ENCODE peak calls at places on chromosomes 2 and 18, in six cellular contexts. Y, V, N, H, S and O are unnamed samples. For H3K9me3, the result is how much of the 10 kb centered on the place peaks cover.

GRCh38 chr2:168375195-168375798 is 80.8 kb upstream of the CERS6 start:
- DNase-seq in Y (no peak), V (no peak), N (no peak), H (no peak), S (peak), O (no peak)

GRCh38 chr2:119517433-119517832 is 6.8 kb downstream of the SCTR start:
- DNase-seq in Y (peak), V (peak), N (peak), H (peak), S (peak), O (no peak)

GRCh38 chr2:229715895-229716507 is 1.6 kb upstream of the DNER start:
- DNase-seq in Y (peak), V (peak), N (no peak), H (peak), S (peak), O (no peak)

GRCh38 chr2:137929504-137929886 is 34.8 kb upstream of the HNMT start:
- DNase-seq in Y (no peak), V (no peak), N (no peak), H (no peak), S (no peak), O (no peak)

GRCh38 chr2:209383212-209383611 is 40.6 kb upstream of the MAP2 start:
- DNase-seq in Y (no peak), V (peak), N (peak), H (no peak), S (peak), O (no peak)

GRCh38 chr18:13100942-13101658 is 109.9 kb downstream of the CEP192 start:
- DNase-seq in Y (no peak), V (no peak), N (no peak), H (no peak), S (no peak), O (no peak)

GRCh38 chr18:69889009-69889408 is 58.7 kb downstream of the CD226 start:
- DNase-seq in Y (no peak), V (no peak), N (no peak), H (no peak), S (no peak), O (no peak)

GRCh38 chr2:223081789-223082188 is 29.8 kb downstream of the KCNE4 start:
- DNase-seq in Y (no peak), V (no peak), N (no peak), H (no peak), S (no peak), O (no peak)

GRCh38 chr18:45920367-45920766 is 46.8 kb downstream of the EPG5 start:
- DNase-seq in Y (no peak), V (peak), N (peak), H (no peak), S (peak), O (no peak)

GRCh38 chr2:158539176-158539895 is 82.6 kb downstream of the PKP4 start:
- DNase-seq in Y (no peak), V (no peak), N (peak), H (no peak), S (peak), O (no peak)

GRCh38 chr2:62110415-62111025 is 85.4 kb upstream of the B3GNT2 start:
- DNase-seq in Y (no peak), V (no peak), N (peak), H (no peak), S (no peak), O (no peak)

GRCh38 chr2:213161759-213162514 is 10.5 kb upstream of the IKZF2 start:
- DNase-seq in Y (no peak), V (no peak), N (peak), H (no peak), S (peak), O (no peak)

GRCh38 chr18:25299426-25299825 is 52.5 kb downstream of the ZNF521 start:
- DNase-seq in Y (no peak), V (no peak), N (peak), H (no peak), S (peak), O (no peak)

GRCh38 chr2:162244559-162245031 is 1.4 kb upstream of the FAP start:
- DNase-seq in Y (no peak), V (no peak), N (peak), H (no peak), S (peak), O (no peak)

GRCh38 chr2:227804970-227805369 is 8.7 kb upstream of the CCL20 start:
- DNase-seq in Y (no peak), V (no peak), N (peak), H (no peak), S (no peak), O (no peak)

GRCh38 chr2:73334620-73335019 is 41.3 kb upstream of the EGR4 start:
- DNase-seq in Y (no peak), V (no peak), N (no peak), H (no peak), S (no peak), O (no peak)

GRCh38 chr18:1018211-1018651 is 113.6 kb downstream of the ADCYAP1 start:
- DNase-seq in Y (no peak), V (no peak), N (peak), H (peak), S (peak), O (no peak)

GRCh38 chr2:207459990-207460757 is 69.6 kb upstream of the CREB1 start:
- DNase-seq in Y (no peak), V (no peak), N (no peak), H (no peak), S (no peak), O (no peak)

GRCh38 chr2:182915369-182916326 is 49.2 kb upstream of the FRZB start:
- DNase-seq in Y (no peak), V (peak), N (peak), H (no peak), S (peak), O (no peak)

GRCh38 chr2:229852565-229852964 is 69.2 kb downstream of the TRIP12 start:
- DNase-seq in Y (no peak), V (peak), N (peak), H (no peak), S (peak), O (peak)

GRCh38 chr2:66439291-66440010 is 4.5 kb downstream of the MEIS1 start:
- DNase-seq in Y (no peak), V (peak), N (no peak), H (peak), S (peak), O (no peak)

GRCh38 chr2:6824962-6825361 is 40.7 kb downstream of the CMPK2 start:
- DNase-seq in Y (no peak), V (no peak), N (peak), H (no peak), S (peak), O (no peak)

GRCh38 chr18:76491801-76492668 is 3.0 kb downstream of the ZNF516 start:
- DNase-seq in Y (peak), V (peak), N (peak), H (peak), S (peak), O (no peak)

GRCh38 chr2:32706815-32707214 is 79.0 kb downstream of the TTC27 start:
- DNase-seq in Y (no peak), V (no peak), N (no peak), H (no peak), S (no peak), O (no peak)

GRCh38 chr18:78819926-78820834 is 159.4 kb upstream of the SALL3 start:
- DNase-seq in Y (no peak), V (no peak), N (no peak), H (no peak), S (no peak), O (no peak)
- H3K9me3 ChIP-seq in Y (under half), V (under half), N (under half), H (under half), S (under half), O (under half)

GRCh38 chr2:69490486-69490885 is 53.3 kb upstream of the NFU1 start:
- DNase-seq in Y (no peak), V (no peak), N (no peak), H (no peak), S (no peak), O (no peak)

GRCh38 chr2:69494126-69494525 is 56.9 kb upstream of the NFU1 start:
- DNase-seq in Y (no peak), V (no peak), N (no peak), H (no peak), S (no peak), O (no peak)

GRCh38 chr2:69493268-69493667 is 56.0 kb upstream of the NFU1 start:
- DNase-seq in Y (no peak), V (no peak), N (no peak), H (peak), S (no peak), O (no peak)

GRCh38 chr2:69491864-69492263 is 54.6 kb upstream of the NFU1 start:
- DNase-seq in Y (no peak), V (no peak), N (no peak), H (no peak), S (no peak), O (no peak)

DNA sequence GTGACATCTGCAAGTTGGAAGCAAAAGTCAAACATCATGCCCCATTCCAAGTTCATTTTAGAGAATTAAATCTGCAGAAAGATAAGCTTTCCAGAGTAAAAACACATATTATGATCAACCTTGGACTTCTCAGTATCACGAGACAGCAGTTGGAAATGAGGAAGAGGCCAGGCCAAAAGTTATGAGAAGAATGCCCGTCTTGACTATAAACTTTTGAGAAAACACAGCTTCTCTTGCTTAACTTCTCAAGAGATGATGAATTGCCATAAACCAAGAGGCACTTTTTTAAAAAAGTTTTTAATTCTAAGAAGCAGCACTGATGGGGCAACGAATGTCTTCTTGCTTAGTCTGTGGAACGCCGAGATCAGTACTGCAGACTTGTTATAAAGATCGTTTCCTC is 52.6 kb upstream of the NFU1 start:
- DNase-seq in Y (no peak), V (no peak), N (peak), H (no peak), S (peak), O (no peak)
- H3K27ac ChIP-seq in Y (no peak), V (peak), N (no peak), H (no peak), S (no peak), O (no peak)

GRCh38 chr2:124025896-124026295 is 809 bp downstream of the CNTNAP5 start:
- DNase-seq in Y (no peak), V (no peak), N (no peak), H (peak), S (no peak), O (no peak)

GRCh38 chr2:124025349-124025720 is 248 bp downstream of the CNTNAP5 start:
- DNase-seq in Y (no peak), V (no peak), N (no peak), H (no peak), S (no peak), O (no peak)

GRCh38 chr2:124024491-124025348 is at the start of gene CNTNAP5:
- DNase-seq in Y (no peak), V (peak), N (no peak), H (peak), S (peak), O (no peak)

GRCh38 chr2:124032799-124033198 is 7.7 kb downstream of the CNTNAP5 start:
- DNase-seq in Y (no peak), V (no peak), N (no peak), H (no peak), S (no peak), O (no peak)

GRCh38 chr2:124027182-124027581 is 2.1 kb downstream of the CNTNAP5 start:
- DNase-seq in Y (peak), V (peak), N (peak), H (peak), S (peak), O (no peak)
- TF ChIP-seq CTCF in Y (peak), V (peak), N (peak), H (peak), S (peak), O (peak)

GRCh38 chr2:187520121-187520624 is 34.1 kb downstream of the TFPI start:
- DNase-seq in Y (no peak), V (no peak), N (no peak), H (no peak), S (no peak), O (no peak)
- H3K9me3 ChIP-seq in Y (under half), V (under half), N (under half), H (under half), S (under half), O (under half)

GRCh38 chr2:172995323-172996244 is 80.1 kb upstream of the MAP3K20 start:
- DNase-seq in Y (no peak), V (no peak), N (peak), H (no peak), S (peak), O (no peak)

GRCh38 chr2:172993924-172994717 is 81.5 kb upstream of the MAP3K20 start:
- DNase-seq in Y (no peak), V (no peak), N (peak), H (no peak), S (no peak), O (no peak)

GRCh38 chr2:172986040-172986439 is 89.6 kb upstream of the MAP3K20 start:
- DNase-seq in Y (no peak), V (no peak), N (peak), H (no peak), S (no peak), O (no peak)

GRCh38 chr2:172988728-172989127 is 86.9 kb upstream of the MAP3K20 start:
- DNase-seq in Y (no peak), V (no peak), N (no peak), H (no peak), S (no peak), O (no peak)

GRCh38 chr2:172991036-172991435 is 84.6 kb upstream of the MAP3K20 start:
- DNase-seq in Y (no peak), V (no peak), N (no peak), H (no peak), S (no peak), O (no peak)
- H3K27ac ChIP-seq in Y (no peak), V (no peak), N (no peak), H (no peak), S (no peak), O (no peak)

DNA sequence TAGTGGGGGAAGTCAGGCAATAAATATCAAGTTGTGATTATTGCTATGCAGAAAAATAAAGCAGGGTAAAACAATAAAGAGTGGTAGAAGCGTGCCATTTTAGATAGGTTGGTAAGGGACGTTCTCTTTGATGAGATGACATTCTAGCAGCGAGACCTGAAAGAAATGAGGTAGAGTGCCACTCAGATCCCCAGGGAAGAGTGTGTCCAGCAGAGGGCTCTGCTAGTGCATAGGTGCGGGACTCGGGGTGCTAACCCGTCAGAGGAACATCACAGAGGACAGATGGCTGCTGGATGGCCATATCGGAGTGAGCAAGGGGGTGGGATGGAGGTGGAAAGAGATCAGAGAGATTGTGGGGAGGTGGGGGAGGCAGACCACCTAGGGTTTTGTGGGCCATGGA is 16.3 kb upstream of the GTF2A1L start:
- DNase-seq in Y (peak), V (no peak), N (peak), H (peak), S (peak), O (no peak)
- TF ChIP-seq CTCF in Y (peak), V (peak), N (peak), H (peak), S (peak), O (peak)

GRCh38 chr18:38576349-38576748 is 1010.8 kb upstream of the CELF4 start:
- DNase-seq in Y (no peak), V (no peak), N (no peak), H (no peak), S (no peak), O (no peak)
- H3K9me3 ChIP-seq in Y (under half), V (under half), N (under half), H (under half), S (under half), O (under half)

GRCh38 chr2:95047629-95048510 is 22.4 kb downstream of the MAL start:
- DNase-seq in Y (no peak), V (no peak), N (no peak), H (no peak), S (no peak), O (no peak)
- H3K27ac ChIP-seq in Y (no peak), V (no peak), N (no peak), H (no peak), S (no peak), O (no peak)

DNA sequence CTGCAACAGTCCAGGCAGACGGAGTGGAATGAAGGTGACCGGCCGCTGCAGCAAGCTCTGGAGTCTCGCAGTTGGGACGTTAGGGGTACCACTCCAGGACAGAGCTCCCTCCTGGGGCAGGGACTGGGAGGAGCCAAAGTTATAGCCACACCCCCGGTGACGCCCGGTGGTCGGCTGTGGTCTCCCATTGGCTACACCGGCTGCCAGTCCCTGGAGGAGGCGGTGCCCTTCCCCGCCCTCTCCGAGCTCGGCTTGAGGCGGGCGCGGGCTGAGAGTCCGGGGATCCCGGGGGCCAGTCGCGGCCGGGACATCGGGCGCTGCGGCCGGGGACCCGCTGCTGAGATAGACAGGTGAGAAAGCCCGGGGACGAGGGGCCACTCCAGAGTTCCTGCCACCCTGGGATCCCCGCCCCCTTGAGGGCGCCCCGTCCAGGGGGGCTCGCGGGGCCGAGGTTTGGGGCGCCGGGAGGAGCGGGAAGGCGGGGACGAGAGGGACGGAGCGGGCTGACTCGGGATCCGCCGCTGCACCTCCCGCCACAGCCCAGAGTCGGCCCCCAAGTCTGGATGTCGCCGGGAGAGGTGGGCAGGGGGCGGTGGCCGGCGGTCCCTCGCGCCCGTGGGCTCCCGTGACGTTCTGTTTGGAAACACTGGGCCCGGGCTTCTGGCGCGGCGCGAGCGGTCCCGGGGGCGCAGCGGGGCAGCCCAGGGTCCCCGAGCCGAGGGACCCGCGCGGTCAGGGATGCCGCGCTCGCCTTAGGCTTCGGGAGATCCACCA is at the start of gene PLEKHH2:
- DNase-seq in Y (peak), V (peak), N (peak), H (peak), S (peak), O (peak)
- TF ChIP-seq CTCF in Y (no peak), V (no peak), N (no peak), H (peak), S (no peak), O (no peak)

DNA sequence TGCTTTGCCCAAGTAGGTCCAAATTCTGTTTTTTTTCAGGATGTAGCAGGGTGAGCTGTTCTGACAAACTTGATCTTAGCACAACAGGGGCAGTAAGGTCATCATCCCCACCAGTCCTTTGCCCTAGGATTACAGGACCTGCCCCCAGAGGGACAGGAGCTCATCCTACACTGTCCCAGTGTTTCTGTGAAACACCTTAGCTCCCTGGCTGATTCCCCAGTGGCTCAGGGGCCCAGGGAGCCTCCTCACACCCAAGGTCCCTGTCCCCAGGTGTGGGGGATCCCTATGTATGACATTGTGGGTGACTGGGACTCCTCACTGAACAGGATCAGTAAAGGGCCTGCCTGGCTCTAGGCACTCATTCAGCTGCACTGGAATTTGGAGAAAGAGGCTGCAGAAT is 191.2 kb downstream of the ANKRD30B start:
- DNase-seq in Y (no peak), V (no peak), N (no peak), H (no peak), S (no peak), O (no peak)
- H3K9me3 ChIP-seq in Y (under half), V (under half), N (under half), H (under half), S (under half), O (under half)